ENCODE peak calls at places on chromosomes 2 and 18, in five cellular contexts. M is left lung, L is brain microvascular endothelial cell, D is HFF-Myc, C is fibroblast of the aortic adventitia. O is an unnamed sample.

GRCh38 chr2:111694690-111695089 is 189.3 kb downstream of the ANAPC1 start:
- DNase-seq in M (peak), C (peak), D (peak), L (peak), O (no peak)

GRCh38 chr2:175049671-175050070 is 44.5 kb upstream of the CHN1 start:
- DNase-seq in D (no peak), L (no peak), M (no peak), C (no peak), O (no peak)

GRCh38 chr2:128941676-128942075 is 623.0 kb upstream of the HS6ST1 start:
- DNase-seq in C (no peak), D (no peak), L (no peak), M (no peak), O (no peak)

GRCh38 chr2:190534310-190535118 is at the start of gene NEMP2:
- DNase-seq in M (peak), C (peak), D (no peak), L (peak), O (peak)

GRCh38 chr2:46326231-46326980 is 29.2 kb downstream of the EPAS1 start:
- DNase-seq in M (no peak), C (peak), L (no peak), D (no peak), O (no peak)

GRCh38 chr2:213336253-213336770 is 52.0 kb downstream of the SPAG16 start:
- DNase-seq in D (no peak), M (no peak), C (no peak), L (no peak), O (no peak)

GRCh38 chr2:26150243-26150642 is 22.6 kb upstream of the GAREM2 start:
- DNase-seq in M (no peak), D (no peak), C (no peak), L (no peak), O (no peak)

GRCh38 chr18:2534906-2535305 is 36.4 kb downstream of the METTL4 start:
- DNase-seq in C (no peak), M (no peak), D (no peak), L (no peak), O (no peak)

GRCh38 chr18:59730896-59731295 is 33.7 kb upstream of the CCBE1 start:
- DNase-seq in D (no peak), M (no peak), C (no peak), L (no peak), O (no peak)

GRCh38 chr2:24824966-24825882 is 32.0 kb downstream of the CENPO start:
- DNase-seq in D (no peak), C (peak), M (no peak), L (no peak), O (peak)

GRCh38 chr2:177296047-177296446 is 31.5 kb upstream of the NFE2L2 start:
- DNase-seq in D (no peak), L (no peak), C (peak), M (no peak), O (peak)

GRCh38 chr2:100197643-100198153 is 55.3 kb upstream of the AFF3 start:
- DNase-seq in C (peak), D (no peak), L (peak), M (peak), O (no peak)

GRCh38 chr2:43707255-43707654 is 31.0 kb upstream of the C1GALT1C1L start:
- DNase-seq in M (peak), C (peak), D (peak), L (peak), O (no peak)

GRCh38 chr2:2146220-2146619 is 184.9 kb downstream of the MYT1L start:
- DNase-seq in D (no peak), L (no peak), M (no peak), C (no peak), O (no peak)

GRCh38 chr18:21612125-21613100 is at the start of gene SNRPD1:
- DNase-seq in L (peak), C (peak), D (peak), M (peak), O (peak)

GRCh38 chr2:199463000-199463692 is 5.4 kb upstream of the SATB2 start:
- DNase-seq in C (peak), D (no peak), L (no peak), M (peak), O (peak)

GRCh38 chr2:8431446-8432125 is 250.3 kb upstream of the ID2 start:
- DNase-seq in D (no peak), M (no peak), L (no peak), C (peak), O (no peak)

GRCh38 chr18:37266290-37266689 is 299.3 kb downstream of the CELF4 start:
- DNase-seq in M (no peak), C (no peak), D (no peak), L (no peak), O (no peak)

GRCh38 chr2:43101751-43102150 is 124.7 kb downstream of the ZFP36L2 start:
- DNase-seq in L (no peak), M (no peak), D (no peak), C (no peak), O (no peak)

DNA sequence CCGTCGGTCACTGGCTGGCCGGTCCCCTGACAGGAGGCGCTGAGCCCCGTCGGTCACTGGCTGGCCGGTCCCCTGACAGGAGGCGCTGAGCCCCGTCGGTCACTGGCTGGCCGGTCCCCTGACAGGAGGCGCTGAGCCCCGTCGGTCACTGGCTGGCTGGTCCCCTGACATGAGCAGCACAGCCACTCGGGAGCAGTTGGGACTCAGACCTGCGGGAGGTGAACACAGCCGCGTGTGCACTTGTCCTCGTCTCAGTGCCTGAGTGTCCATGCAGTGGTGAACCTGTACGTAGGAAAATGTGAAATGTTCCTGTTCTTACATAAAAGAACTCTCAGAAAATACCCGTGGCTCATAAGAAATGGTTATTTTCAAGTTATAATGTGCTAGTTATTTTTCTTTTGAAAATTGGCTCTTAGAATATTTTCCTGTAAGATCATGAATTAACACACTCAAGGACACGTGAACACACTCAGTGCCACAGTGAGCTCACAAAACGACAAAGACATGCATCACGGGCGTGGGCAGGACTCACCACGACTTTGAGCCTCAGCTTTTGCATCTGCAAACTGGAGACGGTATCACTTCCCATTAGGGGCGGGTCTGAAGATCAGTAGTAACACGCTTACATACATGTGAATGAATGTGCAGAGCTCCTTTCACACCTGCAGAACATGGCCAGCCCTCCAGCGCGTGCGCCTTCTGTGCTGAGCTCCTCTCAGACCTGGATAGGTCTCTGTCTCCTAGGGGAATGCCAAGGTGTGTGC is 21.1 kb upstream of the NFATC1 start:
- DNase-seq in C (no peak), M (no peak), L (no peak), D (no peak), O (no peak)
- H3K4me3 ChIP-seq in C (no peak), M (no peak), L (no peak), D (no peak), O (no peak)

GRCh38 chr2:119225084-119225864 is 1.6 kb downstream of the STEAP3 start:
- DNase-seq in L (no peak), C (no peak), D (no peak), M (peak), O (no peak)
- H3K4me3 ChIP-seq in L (no peak), C (no peak), D (peak), M (no peak), O (no peak)

DNA sequence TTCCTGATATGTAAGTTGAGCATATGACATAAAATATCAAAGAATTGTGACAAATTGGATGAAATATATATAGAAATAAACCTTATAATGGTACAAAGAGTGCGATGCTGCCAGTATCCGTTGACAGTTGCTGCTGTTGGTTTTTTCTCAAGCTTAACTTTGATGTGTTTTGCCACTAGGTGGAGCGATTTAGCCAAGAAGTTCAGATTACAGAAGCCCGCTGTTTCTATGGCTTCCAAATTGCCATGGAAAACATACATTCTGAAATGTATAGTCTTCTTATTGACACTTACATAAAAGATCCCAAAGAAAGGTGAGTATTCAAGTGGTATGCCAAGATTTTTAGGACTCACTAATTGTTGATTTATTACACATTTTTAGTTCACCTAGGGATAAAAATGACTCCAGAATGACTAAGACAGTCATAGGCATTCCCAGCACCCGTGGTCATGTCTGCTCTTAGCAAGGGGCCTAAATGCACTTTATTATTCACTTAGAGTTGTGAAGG is 2.1 kb downstream of the RRM2 start:
- DNase-seq in L (peak), D (no peak), C (peak), M (no peak), O (peak)
- H3K4me3 ChIP-seq in L (peak), D (peak), C (no peak), M (no peak), O (peak)

DNA sequence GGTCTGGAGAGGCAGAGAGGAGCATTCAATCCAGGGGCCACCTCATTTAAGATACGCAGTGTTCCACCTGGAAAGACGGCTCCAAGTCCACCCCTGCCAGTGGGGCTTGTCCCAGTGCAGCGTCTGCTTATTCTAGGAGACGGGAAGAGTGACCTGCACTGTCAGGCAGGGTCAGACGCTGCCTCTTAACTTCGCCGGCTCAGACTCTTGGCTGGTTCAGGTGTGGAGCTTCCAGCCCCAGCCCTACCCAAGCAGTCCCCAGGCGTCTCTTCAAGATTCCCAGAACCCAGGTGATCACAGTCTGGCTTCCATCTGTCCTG is 208.5 kb downstream of the TFCP2L1 start:
- DNase-seq in D (no peak), L (no peak), M (no peak), C (no peak), O (no peak)
- H3K4me3 ChIP-seq in D (no peak), L (no peak), M (no peak), C (no peak), O (no peak)

GRCh38 chr2:143841935-143842334 is 678.0 kb downstream of the ZEB2 start:
- DNase-seq in M (no peak), C (peak), L (no peak), D (no peak), O (no peak)
- H3K4me3 ChIP-seq in M (no peak), C (no peak), L (no peak), D (no peak), O (no peak)